ENCODE peak calls at places on chromosomes 12 and 14, in ten cellular contexts. C, T, R, U, J, K, I, Y, L and H are unnamed samples.

GRCh38 chr12:95857151-95857550 is 1.6 kb upstream of the SNRPF start:
- DNase-seq in L (no peak), J (no peak), C (no peak), R (peak; percentile 20), T (no peak), K (no peak), Y (no peak), U (no peak), I (no peak), H (no peak)

GRCh38 chr12:6957741-6958608 is 6.8 kb downstream of the PTPN6 start:
- DNase-seq in Y (no peak), L (no peak), C (no peak), I (no peak), R (no peak), U (no peak), K (peak; percentile 20), T (no peak), J (no peak), H (no peak)

GRCh38 chr14:31420013-31420318 is 384 bp downstream of the HEATR5A start:
- DNase-seq in Y (no peak), K (peak; percentile 73), I (peak; percentile 74), L (peak; percentile 86), J (peak; percentile 21), U (peak; percentile 76), T (peak; percentile 56), R (peak; percentile 52), C (no peak), H (peak; percentile 74)

GRCh38 chr12:107442593-107442992 is 243.0 kb upstream of the PWP1 start:
- DNase-seq in R (no peak), K (no peak), C (no peak), Y (peak; percentile 27), T (no peak), I (no peak), J (no peak), L (no peak), U (no peak), H (no peak)

GRCh38 chr14:50095895-50096294 is 20.5 kb downstream of the VCPKMT start:
- DNase-seq in R (no peak), I (no peak), J (no peak), L (no peak), Y (no peak), T (no peak), U (no peak), K (no peak), C (no peak), H (no peak)

GRCh38 chr12:623172-623864 is 39.9 kb downstream of the NINJ2 start:
- DNase-seq in U (no peak), C (no peak), L (no peak), R (no peak), J (no peak), Y (no peak), I (no peak), K (peak; percentile 63), T (no peak), H (no peak)

GRCh38 chr12:43551971-43552559 is at the start of gene ADAMTS20:
- DNase-seq in R (no peak), L (peak; percentile 71), Y (peak; percentile 3), K (no peak), I (no peak), T (no peak), J (no peak), U (no peak), C (no peak), H (no peak)

GRCh38 chr12:129819391-129819790 is 84.4 kb downstream of the TMEM132D start:
- DNase-seq in C (no peak), T (no peak), J (no peak), L (no peak), U (no peak), Y (no peak), I (no peak), K (no peak), R (no peak), H (no peak)

GRCh38 chr12:97275261-97276197 is 187.1 kb upstream of the RMST start:
- DNase-seq in T (no peak), I (no peak), J (no peak), Y (no peak), R (no peak), U (no peak), C (no peak), L (no peak), K (no peak), H (no peak)

GRCh38 chr12:41288188-41288811 is 100.2 kb downstream of the PDZRN4 start:
- DNase-seq in R (no peak), I (no peak), T (no peak), C (no peak), K (no peak), Y (no peak), J (no peak), L (no peak), U (no peak), H (no peak)

GRCh38 chr14:72924332-72924731 is 1.9 kb upstream of the DCAF4 start:
- DNase-seq in C (no peak), K (peak; percentile 85), Y (no peak), J (no peak), I (no peak), R (peak; percentile 35), T (peak; percentile 93), U (no peak), L (peak; percentile 83), H (no peak)

GRCh38 chr12:12823308-12823707 is 10.2 kb downstream of the DDX47 start:
- DNase-seq in Y (peak; percentile 89), C (no peak), R (peak; percentile 70), L (no peak), U (no peak), K (no peak), I (no peak), T (no peak), J (no peak), H (no peak)

GRCh38 chr12:632102-632696 is 31.0 kb downstream of the NINJ2 start:
- DNase-seq in C (no peak), J (no peak), T (no peak), R (peak; percentile 98), L (peak; percentile 30), I (no peak), Y (peak; percentile 92), U (peak; percentile 82), K (no peak), H (no peak)

GRCh38 chr14:23537351-23538048 is 14.1 kb downstream of the ZFHX2 start:
- DNase-seq in I (no peak), C (no peak), U (no peak), K (no peak), J (peak; percentile 9), Y (peak; percentile 30), L (no peak), T (no peak), R (no peak), H (no peak)

GRCh38 chr14:23538785-23539184 is 12.8 kb downstream of the ZFHX2 start:
- DNase-seq in K (no peak), C (no peak), U (no peak), R (no peak), I (no peak), Y (peak; percentile 31), T (no peak), L (peak; percentile 25), J (no peak), H (no peak)

GRCh38 chr14:23539209-23539866 is 12.2 kb downstream of the ZFHX2 start:
- DNase-seq in L (peak; percentile 83), J (peak; percentile 58), R (peak; percentile 45), C (peak; percentile 19), T (no peak), K (no peak), U (no peak), Y (peak; percentile 28), I (no peak), H (no peak)

GRCh38 chr14:23536494-23536893 is 15.1 kb downstream of the ZFHX2 start:
- DNase-seq in I (no peak), Y (no peak), C (no peak), U (no peak), L (no peak), J (no peak), K (no peak), T (no peak), R (no peak), H (no peak)

GRCh38 chr14:23538049-23538718 is 13.4 kb downstream of the ZFHX2 start:
- DNase-seq in R (no peak), J (no peak), C (no peak), I (no peak), L (no peak), T (no peak), Y (no peak), K (no peak), U (no peak), H (no peak)
- H3K27ac ChIP-seq in R (no peak overlapping the region), J (no peak overlapping the region), C (no peak overlapping the region), I (no peak overlapping the region), L (no peak overlapping the region), T (no peak overlapping the region), Y (no peak overlapping the region), K (no peak overlapping the region), U (no peak overlapping the region), H (no peak overlapping the region)

DNA sequence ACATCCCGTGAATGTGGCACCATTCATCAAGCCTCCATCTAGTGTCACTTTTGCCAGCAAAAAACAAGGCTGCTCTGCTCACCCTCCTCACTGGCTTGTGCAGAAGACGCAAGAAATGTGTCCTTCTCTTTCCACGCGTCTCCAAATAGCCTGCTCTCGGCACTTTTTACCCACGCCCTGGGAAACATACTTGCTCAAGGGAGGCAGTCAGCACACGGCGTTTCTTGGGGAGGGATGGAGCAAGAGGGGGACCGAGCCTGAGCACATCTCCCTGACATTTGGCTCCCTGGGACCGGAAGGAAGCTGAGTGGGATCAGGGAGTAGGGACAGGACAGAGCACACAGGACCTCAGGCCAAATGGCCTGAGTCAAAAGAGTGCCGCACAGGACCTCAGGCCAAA is 7.3 kb downstream of the BCL11B start:
- DNase-seq in I (no peak), Y (no peak), R (no peak), L (no peak), J (no peak), K (no peak), C (no peak), T (no peak), U (no peak), H (no peak)
- H3K4me3 ChIP-seq in I (no peak overlapping the region), Y (no peak overlapping the region), R (no peak overlapping the region), L (no peak overlapping the region), J (no peak overlapping the region), K (no peak overlapping the region), C (no peak overlapping the region), T (no peak overlapping the region), U (no peak overlapping the region), H (no peak overlapping the region)

GRCh38 chr14:105806568-105806967 is 280.2 kb downstream of the TMEM121 start:
- DNase-seq in C (no peak), K (no peak), I (no peak), R (no peak), Y (no peak), U (no peak), T (no peak), J (no peak), L (no peak), H (no peak)

GRCh38 chr14:105805701-105806100 is 279.3 kb downstream of the TMEM121 start:
- DNase-seq in Y (no peak), L (no peak), T (no peak), J (no peak), R (no peak), I (no peak), K (no peak), C (no peak), U (no peak), H (no peak)
- H3K9me3 ChIP-seq in Y (peaks cover 21% of the 10 kb centered on the region), L (no peaks in the 10 kb centered on the region), T (peaks cover 69% of the 10 kb centered on the region), J (peaks cover 25% of the 10 kb centered on the region), R (peaks cover 2% of the 10 kb centered on the region), I (peaks cover 6% of the 10 kb centered on the region), K (peaks cover 39% of the 10 kb centered on the region), C (no peaks in the 10 kb centered on the region), U (no peaks in the 10 kb centered on the region), H (no peaks in the 10 kb centered on the region)

GRCh38 chr14:54901380-54902142 is 1.1 kb downstream of the GCH1 start:
- DNase-seq in Y (no peak), L (no peak), K (no peak), I (no peak), U (no peak), C (no peak), J (peak; percentile 13), R (peak; percentile 14), T (peak; percentile 56), H (no peak)
- H3K27ac ChIP-seq in Y (no peak overlapping the region), L (no peak overlapping the region), K (peak overlapping the region; percentile 90), I (no peak overlapping the region), U (peak overlapping the region; percentile 50), C (peak overlapping the region; percentile 90), J (peak overlapping the region; percentile 46), R (peak overlapping the region; percentile 63), T (peak overlapping the region; percentile 84), H (no peak overlapping the region)